ENCODE peak calls at places on chromosomes 6 and 20, in four cellular contexts. One of them, this sample, is unnamed.
A peak's percentile ranks its signal among the peaks of the same experiment; 100 is the strongest.

GRCh38 chr20:7937328-7937727 is 2.9 kb downstream of the HAO1 start:
- DNase-seq in A549: no peak
- DNase-seq in K562: no peak
- DNase-seq in HepG2: no peak
- DNase-seq in this sample: no peak

GRCh38 chr20:63472159-63472811 is at the start of gene KCNQ2:
- DNase-seq in HepG2: no peak
- DNase-seq in A549: no peak
- DNase-seq in K562: peak; percentile 71
- DNase-seq in this sample: peak; percentile 64

GRCh38 chr6:142014515-142014914 is 118.2 kb upstream of the GJE1 start:
- DNase-seq in A549: peak; percentile 72
- DNase-seq in HepG2: no peak
- DNase-seq in K562: no peak
- DNase-seq in this sample: no peak

GRCh38 chr6:39243809-39244208 is 14.5 kb upstream of the KCNK5 start:
- DNase-seq in HepG2: no peak
- DNase-seq in K562: no peak
- DNase-seq in A549: no peak
- DNase-seq in this sample: no peak

GRCh38 chr6:158142789-158143188 is 25.3 kb downstream of the SERAC1 start:
- DNase-seq in K562: no peak
- DNase-seq in HepG2: peak; percentile 70
- DNase-seq in A549: no peak
- DNase-seq in this sample: no peak

GRCh38 chr6:19988555-19988954 is 151.4 kb downstream of the ID4 start:
- DNase-seq in A549: no peak
- DNase-seq in K562: no peak
- DNase-seq in HepG2: peak; percentile 8
- DNase-seq in this sample: no peak

GRCh38 chr20:4978050-4978918 is 23.0 kb downstream of the SLC23A2 start:
- DNase-seq in HepG2: no peak
- DNase-seq in K562: no peak
- DNase-seq in A549: no peak
- DNase-seq in this sample: no peak

GRCh38 chr20:32559753-32560380 is 25.3 kb downstream of the NOL4L start:
- DNase-seq in K562: no peak
- DNase-seq in A549: no peak
- DNase-seq in HepG2: no peak
- DNase-seq in this sample: no peak

GRCh38 chr6:156102129-156102528 is 646.5 kb upstream of the NOX3 start:
- DNase-seq in HepG2: no peak
- DNase-seq in A549: peak; percentile 10
- DNase-seq in K562: no peak
- DNase-seq in this sample: peak; percentile 17

GRCh38 chr6:40630046-40630445 is 42.9 kb upstream of the LRFN2 start:
- DNase-seq in HepG2: no peak
- DNase-seq in K562: no peak
- DNase-seq in A549: no peak
- DNase-seq in this sample: no peak

GRCh38 chr20:50713677-50714101 is 17.7 kb upstream of the PARD6B start:
- DNase-seq in HepG2: no peak
- DNase-seq in A549: peak; percentile 56
- DNase-seq in K562: no peak
- DNase-seq in this sample: peak; percentile 35

GRCh38 chr20:60101894-60102281 is 143.7 kb downstream of the CDH26 start:
- DNase-seq in K562: no peak
- DNase-seq in HepG2: no peak
- DNase-seq in A549: no peak
- DNase-seq in this sample: no peak

GRCh38 chr20:9359561-9360308 is 154.7 kb upstream of the LAMP5 start:
- DNase-seq in A549: peak; percentile 77
- DNase-seq in K562: no peak
- DNase-seq in HepG2: peak; percentile 67
- DNase-seq in this sample: peak; percentile 35

GRCh38 chr6:85669735-85670194 is 27.1 kb upstream of the SYNCRIP start:
- DNase-seq in HepG2: no peak
- DNase-seq in A549: no peak
- DNase-seq in K562: no peak
- DNase-seq in this sample: no peak

GRCh38 chr20:14142171-14142570 is 146.9 kb downstream of the MACROD2 start:
- DNase-seq in A549: peak; percentile 79
- DNase-seq in HepG2: peak; percentile 47
- DNase-seq in K562: no peak
- DNase-seq in this sample: peak; percentile 67

GRCh38 chr6:141877275-141877983 is 255.3 kb upstream of the GJE1 start:
- DNase-seq in HepG2: peak; percentile 57
- DNase-seq in K562: no peak
- DNase-seq in A549: no peak
- DNase-seq in this sample: no peak

GRCh38 chr20:57440678-57441509 is 49.7 kb downstream of the RBM38 start:
- DNase-seq in K562: no peak
- DNase-seq in HepG2: no peak
- DNase-seq in A549: peak; percentile 29
- DNase-seq in this sample: peak; percentile 25
- TF ChIP-seq HMGXB4 in K562: no peak
- TF ChIP-seq HMGXB4 in HepG2: no peak
- TF ChIP-seq HMGXB4 in A549: no peak
- TF ChIP-seq HMGXB4 in this sample: no peak

GRCh38 chr6:5457036-5457435 is 195.7 kb downstream of the FARS2 start:
- DNase-seq in HepG2: no peak
- DNase-seq in A549: peak; percentile 38
- DNase-seq in K562: no peak
- DNase-seq in this sample: no peak
- TF ChIP-seq HMGXB4 in HepG2: no peak
- TF ChIP-seq HMGXB4 in A549: no peak
- TF ChIP-seq HMGXB4 in K562: no peak
- TF ChIP-seq HMGXB4 in this sample: no peak

DNA sequence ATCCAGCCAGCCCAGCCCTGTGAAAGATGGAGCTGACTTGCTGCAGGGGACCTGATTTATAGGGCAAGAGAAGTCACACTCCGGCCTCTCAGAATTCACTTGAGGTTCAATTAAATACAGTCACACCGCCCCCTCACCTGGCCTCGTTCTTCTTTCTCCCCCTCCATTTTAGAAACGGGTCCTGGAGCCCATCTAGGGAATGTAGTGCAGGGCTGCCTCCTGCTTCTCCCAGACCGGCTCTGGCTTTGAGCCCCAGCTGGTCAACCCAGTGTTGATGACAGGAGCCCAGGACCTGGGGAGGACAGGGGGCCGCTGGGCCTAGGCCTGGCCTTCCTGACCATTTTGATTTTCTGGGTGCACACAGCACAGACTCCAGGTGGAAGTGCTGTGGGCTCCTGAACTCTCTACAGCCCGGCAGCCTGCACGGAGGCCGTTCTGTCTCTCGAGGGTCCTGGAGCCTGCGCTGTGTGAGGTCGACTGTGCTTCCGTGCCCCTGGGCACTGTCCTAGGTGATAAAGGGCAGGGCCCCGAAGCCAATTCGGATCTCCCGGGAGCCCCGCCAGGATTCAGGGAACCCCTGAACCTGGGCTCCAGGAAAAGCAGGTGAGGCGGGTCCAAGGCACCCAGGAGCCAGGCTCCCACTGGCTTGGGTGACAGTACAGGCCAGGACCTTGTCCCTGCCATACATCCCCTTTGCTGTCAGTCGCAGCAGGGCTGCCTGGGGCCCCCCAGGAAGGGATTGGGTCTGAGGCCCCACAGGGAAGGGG is 23.3 kb downstream of the NPEPL1 start:
- DNase-seq in A549: no peak
- DNase-seq in HepG2: no peak
- DNase-seq in K562: no peak
- DNase-seq in this sample: no peak
- TF ChIP-seq HMGXB4 in A549: no peak
- TF ChIP-seq HMGXB4 in HepG2: no peak
- TF ChIP-seq HMGXB4 in K562: no peak
- TF ChIP-seq HMGXB4 in this sample: no peak

GRCh38 chr20:35146299-35146921 is 726 bp downstream of the EDEM2 start:
- DNase-seq in K562: peak; percentile 54
- DNase-seq in A549: no peak
- DNase-seq in HepG2: peak; percentile 56
- DNase-seq in this sample: peak; percentile 50
- TF ChIP-seq HMGXB4 in K562: no peak
- TF ChIP-seq HMGXB4 in A549: no peak
- TF ChIP-seq HMGXB4 in HepG2: no peak
- TF ChIP-seq HMGXB4 in this sample: peak; percentile 71

GRCh38 chr6:18579165-18579564 is 192.0 kb downstream of the RNF144B start:
- DNase-seq in HepG2: no peak
- DNase-seq in A549: no peak
- DNase-seq in K562: no peak
- DNase-seq in this sample: no peak
- TF ChIP-seq HMGXB4 in HepG2: no peak
- TF ChIP-seq HMGXB4 in A549: no peak
- TF ChIP-seq HMGXB4 in K562: no peak
- TF ChIP-seq HMGXB4 in this sample: no peak

DNA sequence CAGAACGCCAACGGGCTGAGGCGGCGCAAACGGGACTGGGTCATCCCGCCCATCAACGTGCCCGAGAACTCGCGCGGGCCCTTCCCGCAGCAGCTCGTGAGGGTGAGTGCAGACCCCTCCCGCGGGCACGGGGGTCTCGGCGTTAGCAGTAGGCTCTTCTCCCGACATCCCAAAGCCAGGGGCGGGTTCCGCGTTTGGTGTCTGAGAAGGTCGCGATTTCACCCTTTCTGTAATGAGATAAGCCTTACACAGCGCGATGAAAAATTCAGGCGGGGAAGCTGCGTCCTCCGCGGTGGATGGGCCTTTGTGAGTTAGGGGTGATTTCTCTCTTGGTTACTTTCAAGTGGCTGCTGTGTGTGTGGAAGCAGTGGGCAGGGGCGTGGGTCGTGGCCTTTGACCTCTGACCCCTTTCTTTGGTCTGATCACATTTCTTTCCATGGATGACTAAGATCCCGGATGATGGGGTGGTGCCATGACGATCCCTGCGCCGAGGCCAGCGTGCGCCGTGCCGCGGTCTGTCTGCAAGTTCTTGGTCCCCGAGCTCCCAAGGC is 292.5 kb downstream of the TAF4 start:
- DNase-seq in A549: no peak
- DNase-seq in K562: no peak
- DNase-seq in HepG2: no peak
- DNase-seq in this sample: no peak
- TF ChIP-seq HMGXB4 in A549: no peak
- TF ChIP-seq HMGXB4 in K562: no peak
- TF ChIP-seq HMGXB4 in HepG2: no peak
- TF ChIP-seq HMGXB4 in this sample: no peak

GRCh38 chr6:132763269-132763668 is 5.6 kb upstream of the VNN2 start:
- DNase-seq in A549: no peak
- DNase-seq in K562: no peak
- DNase-seq in HepG2: no peak
- DNase-seq in this sample: no peak
- TF ChIP-seq HMGXB4 in A549: no peak
- TF ChIP-seq HMGXB4 in K562: no peak
- TF ChIP-seq HMGXB4 in HepG2: no peak
- TF ChIP-seq HMGXB4 in this sample: no peak

DNA sequence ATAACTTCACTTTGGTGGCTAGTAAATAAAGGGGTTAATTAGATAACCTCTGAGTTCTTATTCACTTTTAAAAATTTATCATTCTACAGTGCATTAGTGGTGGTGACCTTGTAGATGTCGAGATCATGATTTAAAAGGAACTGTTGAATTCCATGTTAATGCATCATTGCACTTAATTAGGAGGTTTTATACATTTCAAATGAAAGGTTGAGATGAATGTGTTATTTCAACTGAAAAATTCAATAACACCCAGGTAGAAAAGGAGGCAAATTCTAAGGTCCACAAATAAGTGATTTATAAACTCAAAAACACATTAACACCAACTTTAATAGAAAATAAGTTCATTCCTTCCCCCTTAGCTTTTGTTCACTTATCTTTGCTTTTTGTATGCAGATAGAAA is 58.3 kb upstream of the TMEM170B start:
- DNase-seq in K562: no peak
- DNase-seq in HepG2: no peak
- DNase-seq in A549: no peak
- DNase-seq in this sample: no peak
- TF ChIP-seq HMGXB4 in K562: no peak
- TF ChIP-seq HMGXB4 in HepG2: no peak
- TF ChIP-seq HMGXB4 in A549: no peak
- TF ChIP-seq HMGXB4 in this sample: no peak